ENCODE peak calls at places on chromosomes 6 and 20, in five cellular contexts. X is colonic mucosa, T is aorta, L is body of pancreas, A is bronchial epithelial cell. C is an unnamed sample.

GRCh38 chr6:39330476-39330875 is 8.0 kb upstream of the KCNK16 start:
- DNase-seq in X (no peak), T (peak), L (peak), A (no peak), C (no peak)

GRCh38 chr6:71028877-71029252 is 72.0 kb upstream of the B3GAT2 start:
- DNase-seq in X (no peak), T (no peak), L (no peak), A (peak), C (no peak)

GRCh38 chr20:41692479-41693135 is 74.4 kb upstream of the CHD6 start:
- DNase-seq in X (no peak), T (peak), L (peak), A (peak), C (peak)

GRCh38 chr6:144696610-144697376 is 411.7 kb downstream of the UTRN start:
- DNase-seq in X (no peak), T (no peak), L (peak), A (no peak), C (no peak)

GRCh38 chr6:134520181-134521115 is 202.5 kb upstream of the SGK1 start:
- DNase-seq in X (no peak), T (no peak), L (no peak), A (peak), C (no peak)

GRCh38 chr20:32050851-32051556 is 1.0 kb upstream of the HCK start:
- DNase-seq in X (peak), T (peak), L (no peak), A (no peak), C (peak)

GRCh38 chr6:11467364-11467763 is 70.2 kb upstream of the TMEM170B start:
- DNase-seq in X (no peak), T (no peak), L (no peak), A (no peak), C (no peak)

GRCh38 chr20:21719592-21720214 is 14.2 kb downstream of the PAX1 start:
- DNase-seq in X (peak), T (no peak), L (peak), A (peak), C (no peak)

GRCh38 chr20:54980321-54980960 is 505.0 kb downstream of the DOK5 start:
- DNase-seq in X (no peak), T (no peak), L (no peak), A (peak), C (no peak)

GRCh38 chr6:143136647-143137046 is 76.0 kb downstream of the AIG1 start:
- DNase-seq in X (no peak), T (no peak), L (no peak), A (no peak), C (no peak)

GRCh38 chr6:13407709-13408695 is 79.4 kb downstream of the GFOD1 start:
- DNase-seq in X (no peak), T (no peak), L (peak), A (peak), C (no peak)

GRCh38 chr6:150876598-150876997 is 11.1 kb downstream of the MTHFD1L start:
- DNase-seq in X (peak), T (peak), L (peak), A (no peak), C (no peak)

C was measured in cardiac septum.